ENCODE peak calls at places on chromosome 9, in ten cellular contexts. B is neural progenitor cell, H is PC-3, F is fibroblast of mammary gland, T is GM12878, V is neural crest cell, W is brain microvascular endothelial cell, P is upper lobe of left lung, N is astrocyte of the spinal cord, U is mesothelial cell of epicardium. M is an unnamed sample.

GRCh38 chr9:19049872-19050636 is 827 bp downstream of the RRAGA start:
- DNase-seq in P (no peak), F (peak), W (peak), T (no peak), U (no peak), V (no peak), H (peak), B (peak), N (peak), M (no peak)

GRCh38 chr9:25003686-25004085 is 458.0 kb upstream of the IZUMO3 start:
- DNase-seq in B (peak), N (no peak), W (no peak), V (no peak), T (no peak), P (peak), H (no peak), F (no peak), U (no peak), M (no peak)

GRCh38 chr9:93288891-93289883 is 105.2 kb downstream of the WNK2 start:
- DNase-seq in P (peak), F (peak), U (no peak), H (peak), B (no peak), T (no peak), V (no peak), W (peak), N (no peak), M (peak)

GRCh38 chr9:3528466-3528865 is 2.7 kb upstream of the RFX3 start:
- DNase-seq in B (no peak), V (no peak), H (no peak), W (no peak), U (no peak), P (no peak), T (peak), F (no peak), N (no peak), M (no peak)

GRCh38 chr9:68515304-68516017 is 25.2 kb downstream of the TMEM252 start:
- DNase-seq in U (no peak), H (peak), B (no peak), V (no peak), F (peak), W (peak), P (no peak), T (no peak), N (no peak), M (no peak)

GRCh38 chr9:127144670-127145458 is 22.4 kb upstream of the ANGPTL2 start:
- DNase-seq in U (no peak), B (no peak), V (no peak), W (no peak), H (no peak), N (no peak), P (no peak), F (no peak), T (no peak), M (no peak)

GRCh38 chr9:125911861-125912260 is 164.7 kb downstream of the PBX3 start:
- DNase-seq in F (no peak), H (no peak), W (peak), U (no peak), V (no peak), T (no peak), N (peak), B (peak), P (no peak), M (no peak)

GRCh38 chr9:78866228-78867132 is 569.6 kb downstream of the PSAT1 start:
- DNase-seq in B (no peak), P (no peak), F (peak), H (peak), V (no peak), U (no peak), N (peak), T (no peak), W (peak), M (peak)

GRCh38 chr9:130453487-130453886 is 8.7 kb downstream of the ASS1 start:
- DNase-seq in H (peak), B (no peak), U (peak), V (no peak), T (no peak), W (peak), P (no peak), N (peak), F (peak), M (no peak)

GRCh38 chr9:137505421-137506140 is 44.6 kb downstream of the PNPLA7 start:
- DNase-seq in P (no peak), W (no peak), T (no peak), B (no peak), U (no peak), F (no peak), N (no peak), V (no peak), H (no peak), M (no peak)

GRCh38 chr9:137689745-137690529 is 71.1 kb downstream of the EHMT1 start:
- DNase-seq in H (peak), W (peak), B (no peak), F (peak), T (no peak), U (no peak), N (peak), V (no peak), P (no peak), M (no peak)

GRCh38 chr9:131419029-131419614 is 25.2 kb downstream of the PRRC2B start:
- DNase-seq in N (no peak), F (no peak), T (no peak), P (no peak), W (no peak), B (no peak), V (no peak), H (no peak), U (no peak), M (no peak)

GRCh38 chr9:75186767-75187380 is 98.6 kb downstream of the OSTF1 start:
- DNase-seq in N (peak), P (no peak), H (peak), W (no peak), B (no peak), T (no peak), V (no peak), F (peak), U (no peak), M (peak)

GRCh38 chr9:95018099-95018927 is 291.8 kb downstream of the AOPEP start:
- DNase-seq in T (no peak), H (peak), W (peak), F (peak), P (no peak), N (peak), U (no peak), B (peak), V (no peak), M (peak)

GRCh38 chr9:82124090-82124489 is 135.5 kb downstream of the SPATA31D1 start:
- DNase-seq in F (peak), U (no peak), B (no peak), P (no peak), W (peak), H (peak), N (peak), V (no peak), T (no peak), M (peak)

GRCh38 chr9:124257070-124257864 is 482 bp upstream of the NEK6 start:
- DNase-seq in U (no peak), B (peak), W (no peak), N (peak), V (no peak), H (peak), T (no peak), F (peak), P (no peak), M (no peak)

GRCh38 chr9:124255222-124255621 is 2.5 kb upstream of the NEK6 start:
- DNase-seq in U (no peak), N (no peak), B (no peak), W (no peak), P (no peak), V (no peak), T (no peak), H (no peak), F (no peak), M (no peak)

GRCh38 chr9:124256517-124257069 is 1.2 kb upstream of the NEK6 start:
- DNase-seq in T (no peak), N (peak), U (no peak), V (no peak), P (no peak), W (peak), H (peak), F (peak), B (peak), M (peak)

GRCh38 chr9:124251605-124252366 is 6.0 kb upstream of the NEK6 start:
- DNase-seq in W (peak), H (peak), U (no peak), P (no peak), V (no peak), N (peak), B (no peak), T (no peak), F (peak), M (peak)

DNA sequence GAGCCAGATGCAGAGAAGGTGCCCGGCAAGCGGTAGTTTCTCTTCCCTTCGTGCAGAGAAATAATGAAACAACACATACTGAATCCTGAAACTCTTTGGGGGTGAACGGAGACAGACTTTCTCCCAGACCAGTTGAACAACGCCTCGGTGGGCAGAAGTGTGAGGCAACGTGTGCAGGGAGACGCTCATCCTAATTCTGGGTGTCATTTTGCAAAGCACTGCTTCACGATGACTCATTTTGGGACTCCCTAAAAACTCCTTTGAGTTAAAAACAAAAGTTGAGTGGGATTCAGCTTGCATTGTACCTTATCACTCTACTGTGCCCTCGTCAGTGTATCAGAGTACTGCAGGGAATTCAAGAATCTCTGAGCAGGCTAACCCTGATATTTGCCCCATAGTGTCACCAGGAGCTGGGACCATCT is 3.5 kb upstream of the NEK6 start:
- DNase-seq in B (no peak), H (no peak), P (no peak), T (peak), V (no peak), W (no peak), F (no peak), N (no peak), U (no peak), M (no peak)
- TF ChIP-seq CTCF in B (no peak), H (no peak), P (no peak), T (peak), V (no peak), W (no peak), F (no peak), N (no peak), U (no peak), M (no peak)

DNA sequence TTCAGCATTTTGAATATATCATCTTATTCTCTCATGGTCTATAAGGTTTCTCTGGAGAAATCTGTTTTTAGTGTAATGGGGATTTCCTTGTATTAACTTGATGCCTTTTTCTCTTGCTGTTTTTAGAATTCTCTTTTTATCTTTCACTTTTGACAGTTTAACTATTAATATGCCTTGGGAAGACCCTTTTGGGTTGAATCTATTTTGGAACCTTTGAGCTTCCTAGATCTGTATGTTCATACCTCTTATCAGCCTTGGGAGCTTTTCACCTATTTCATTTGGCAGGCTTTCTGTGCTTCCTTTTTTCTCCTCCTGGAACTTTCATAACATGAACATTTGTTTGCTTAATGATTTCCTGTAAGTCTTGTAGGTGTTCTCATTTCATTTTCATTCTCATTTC is 22.2 kb downstream of the RCL1 start:
- DNase-seq in T (peak), P (no peak), H (no peak), V (no peak), W (no peak), U (no peak), N (no peak), F (no peak), B (no peak), M (no peak)
- TF ChIP-seq CTCF in T (no peak), P (no peak), H (no peak), V (no peak), W (no peak), U (no peak), N (no peak), F (no peak), B (no peak), M (no peak)

GRCh38 chr9:17528859-17529258 is 50.0 kb upstream of the SH3GL2 start:
- DNase-seq in N (no peak), H (peak), W (no peak), F (peak), B (peak), T (no peak), U (no peak), P (no peak), V (no peak), M (no peak)
- TF ChIP-seq CTCF in N (peak), H (peak), W (peak), F (peak), B (peak), T (no peak), U (peak), P (no peak), V (peak), M (peak)

GRCh38 chr9:81108821-81109220 is 580.5 kb downstream of the TLE1 start:
- DNase-seq in T (no peak), U (no peak), H (peak), N (no peak), B (no peak), V (no peak), W (no peak), F (no peak), P (no peak), M (peak)

GRCh38 chr9:81108391-81108790 is 581.0 kb downstream of the TLE1 start:
- DNase-seq in W (no peak), P (no peak), V (no peak), N (peak), B (no peak), H (peak), F (no peak), U (no peak), T (no peak), M (peak)

GRCh38 chr9:81103597-81104471 is 585.5 kb downstream of the TLE1 start:
- DNase-seq in T (no peak), B (no peak), N (peak), U (no peak), V (no peak), W (no peak), F (no peak), H (peak), P (no peak), M (peak)
- TF ChIP-seq CTCF in T (no peak), B (peak), N (peak), U (peak), V (peak), W (peak), F (peak), H (peak), P (no peak), M (peak)

GRCh38 chr9:33227013-33227398 is 13.0 kb upstream of the SPINK4 start:
- DNase-seq in P (no peak), V (no peak), U (no peak), H (no peak), W (no peak), F (no peak), T (no peak), B (no peak), N (no peak), M (no peak)

GRCh38 chr9:33227741-33228140 is 12.2 kb upstream of the SPINK4 start:
- DNase-seq in P (no peak), F (no peak), T (no peak), N (no peak), H (no peak), V (no peak), B (no peak), W (no peak), U (no peak), M (no peak)

GRCh38 chr9:33230756-33231691 is 8.9 kb upstream of the SPINK4 start:
- DNase-seq in H (peak), B (no peak), N (peak), V (no peak), W (no peak), P (no peak), T (no peak), U (no peak), F (no peak), M (peak)

GRCh38 chr9:33228606-33229005 is 11.4 kb upstream of the SPINK4 start:
- DNase-seq in V (no peak), U (no peak), N (no peak), F (no peak), P (no peak), W (no peak), B (no peak), H (no peak), T (no peak), M (no peak)

GRCh38 chr9:33229359-33230120 is 10.4 kb upstream of the SPINK4 start:
- DNase-seq in W (no peak), B (no peak), F (no peak), P (no peak), V (no peak), N (no peak), H (peak), U (no peak), T (no peak), M (peak)
- TF ChIP-seq CTCF in W (peak), B (no peak), F (peak), P (no peak), V (no peak), N (no peak), H (peak), U (no peak), T (no peak), M (peak)

DNA sequence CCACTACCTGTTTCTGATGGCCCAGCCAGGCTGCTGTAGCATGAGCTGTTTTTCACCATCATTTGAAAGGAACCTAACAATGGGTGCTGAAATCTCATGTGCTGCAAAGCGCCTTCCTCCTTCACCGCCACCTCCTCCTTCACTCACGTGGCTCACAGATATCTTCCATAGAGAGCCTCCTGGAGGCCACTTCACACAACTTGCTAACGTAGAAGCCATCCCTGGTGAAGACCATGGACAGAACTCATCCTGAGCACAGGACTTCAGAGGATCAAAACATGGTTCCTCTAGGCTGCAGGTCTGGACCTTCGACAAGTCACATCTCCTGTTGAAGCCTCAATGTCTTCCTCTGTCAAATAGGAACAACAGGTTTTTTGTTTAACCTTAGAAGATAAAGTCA is 155.5 kb upstream of the RAD23B start:
- DNase-seq in F (peak), N (no peak), H (no peak), W (peak), U (no peak), P (no peak), V (no peak), T (no peak), B (no peak), M (no peak)
- TF ChIP-seq CTCF in F (peak), N (peak), H (no peak), W (peak), U (no peak), P (no peak), V (no peak), T (no peak), B (no peak), M (no peak)

DNA sequence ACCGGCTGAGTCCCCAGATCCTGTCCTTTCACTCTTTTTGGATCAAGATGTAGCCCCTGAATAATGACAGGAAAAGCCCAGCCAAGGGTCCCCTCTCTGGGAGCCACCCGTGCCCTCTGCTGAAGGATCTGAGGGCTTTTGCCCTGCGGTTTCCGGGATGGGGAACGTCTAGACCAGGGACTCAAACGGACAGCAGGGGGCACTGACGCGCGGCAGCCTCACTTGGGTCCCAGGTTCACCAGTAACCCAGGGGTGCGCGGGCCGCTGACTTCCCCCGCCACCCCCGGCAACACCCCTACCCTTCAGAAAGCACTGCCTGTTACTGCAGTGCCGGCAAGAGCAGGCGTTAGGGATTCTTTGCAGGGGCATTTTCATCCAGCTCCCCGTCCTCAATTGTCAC is 98.7 kb upstream of the FCN2 start:
- DNase-seq in N (no peak), P (no peak), B (peak), W (no peak), F (no peak), V (no peak), U (no peak), H (no peak), T (no peak), M (no peak)
- TF ChIP-seq CTCF in N (peak), P (no peak), B (peak), W (peak), F (no peak), V (no peak), U (peak), H (peak), T (peak), M (no peak)

GRCh38 chr9:90642570-90643539 is at the start of gene DIRAS2:
- DNase-seq in V (peak), H (peak), U (peak), N (peak), B (peak), F (peak), W (peak), T (no peak), P (peak), M (peak)
- TF ChIP-seq CTCF in V (peak), H (peak), U (peak), N (peak), B (peak), F (peak), W (peak), T (no peak), P (no peak), M (peak)

GRCh38 chr9:110092792-110093191 is 115.2 kb downstream of the C9orf152 start:
- DNase-seq in V (no peak), N (no peak), F (no peak), W (no peak), B (no peak), U (no peak), T (no peak), P (no peak), H (no peak), M (no peak)
- TF ChIP-seq CTCF in V (no peak), N (no peak), F (no peak), W (no peak), B (no peak), U (no peak), T (no peak), P (no peak), H (no peak), M (no peak)

GRCh38 chr9:136155576-136155975 is 36.9 kb upstream of the TMEM250 start:
- DNase-seq in U (no peak), V (no peak), N (no peak), T (no peak), H (no peak), W (no peak), B (no peak), P (peak), F (no peak), M (no peak)
- TF ChIP-seq CTCF in U (no peak), V (no peak), N (no peak), T (no peak), H (no peak), W (no peak), B (no peak), P (no peak), F (no peak), M (no peak)